ENCODE peak calls at places on chromosomes 1 and 21, in four cellular contexts. One of them, this sample, is unnamed. For H3K4me1, the result is how much of the 10 kb centered on the place peaks cover.

GRCh38 chr1:1283821-1284220 is 3.6 kb downstream of the SCNN1D start:
- DNase-seq in CD4-positive, CD25-positive, alpha-beta regulatory T cell: no peak
- DNase-seq in ovary: no peak
- DNase-seq in body of pancreas: no peak
- DNase-seq in this sample: peak

GRCh38 chr1:157961805-157962762 is 31.4 kb upstream of the KIRREL1 start:
- DNase-seq in ovary: no peak
- DNase-seq in CD4-positive, CD25-positive, alpha-beta regulatory T cell: no peak
- DNase-seq in body of pancreas: peak
- DNase-seq in this sample: peak

GRCh38 chr1:192703283-192704206 is 67.6 kb downstream of the RGS13 start:
- DNase-seq in body of pancreas: no peak
- DNase-seq in CD4-positive, CD25-positive, alpha-beta regulatory T cell: peak
- DNase-seq in ovary: no peak
- DNase-seq in this sample: no peak

GRCh38 chr1:183470147-183470960 is 1.9 kb upstream of the SMG7 start:
- DNase-seq in CD4-positive, CD25-positive, alpha-beta regulatory T cell: peak
- DNase-seq in body of pancreas: peak
- DNase-seq in ovary: peak
- DNase-seq in this sample: peak

GRCh38 chr1:76950306-76950705 is 83.0 kb downstream of the ST6GALNAC5 start:
- DNase-seq in ovary: no peak
- DNase-seq in body of pancreas: no peak
- DNase-seq in CD4-positive, CD25-positive, alpha-beta regulatory T cell: no peak
- DNase-seq in this sample: no peak

GRCh38 chr1:72530646-72531045 is 248.3 kb upstream of the NEGR1 start:
- DNase-seq in CD4-positive, CD25-positive, alpha-beta regulatory T cell: no peak
- DNase-seq in ovary: no peak
- DNase-seq in body of pancreas: no peak
- DNase-seq in this sample: no peak

GRCh38 chr1:39522661-39523567 is 31.5 kb downstream of the BMP8A start:
- DNase-seq in CD4-positive, CD25-positive, alpha-beta regulatory T cell: no peak
- DNase-seq in body of pancreas: no peak
- DNase-seq in ovary: no peak
- DNase-seq in this sample: no peak

GRCh38 chr1:30816211-30817082 is 58.9 kb upstream of the LAPTM5 start:
- DNase-seq in ovary: peak
- DNase-seq in CD4-positive, CD25-positive, alpha-beta regulatory T cell: no peak
- DNase-seq in body of pancreas: peak
- DNase-seq in this sample: peak

GRCh38 chr1:209443975-209444651 is 139.4 kb upstream of the CAMK1G start:
- DNase-seq in CD4-positive, CD25-positive, alpha-beta regulatory T cell: no peak
- DNase-seq in ovary: no peak
- DNase-seq in body of pancreas: no peak
- DNase-seq in this sample: no peak

GRCh38 chr1:182637769-182638168 is 33.6 kb upstream of the RGS16 start:
- DNase-seq in ovary: no peak
- DNase-seq in body of pancreas: no peak
- DNase-seq in CD4-positive, CD25-positive, alpha-beta regulatory T cell: no peak
- DNase-seq in this sample: no peak

GRCh38 chr1:183106746-183107145 is 79.3 kb upstream of the LAMC2 start:
- DNase-seq in ovary: no peak
- DNase-seq in CD4-positive, CD25-positive, alpha-beta regulatory T cell: no peak
- DNase-seq in body of pancreas: no peak
- DNase-seq in this sample: no peak

GRCh38 chr1:153357076-153357852 is 390 bp upstream of the S100A9 start:
- DNase-seq in CD4-positive, CD25-positive, alpha-beta regulatory T cell: no peak
- DNase-seq in body of pancreas: peak
- DNase-seq in ovary: no peak
- DNase-seq in this sample: no peak

GRCh38 chr21:41210405-41211040 is 42.6 kb downstream of the BACE2 start:
- DNase-seq in body of pancreas: no peak
- DNase-seq in CD4-positive, CD25-positive, alpha-beta regulatory T cell: no peak
- DNase-seq in ovary: no peak
- DNase-seq in this sample: no peak

GRCh38 chr1:69191280-69191679 is 376.4 kb upstream of the LRRC7 start:
- DNase-seq in body of pancreas: no peak
- DNase-seq in ovary: no peak
- DNase-seq in CD4-positive, CD25-positive, alpha-beta regulatory T cell: no peak
- DNase-seq in this sample: no peak

GRCh38 chr1:91889717-91890459 is 3.9 kb upstream of the TGFBR3 start:
- DNase-seq in CD4-positive, CD25-positive, alpha-beta regulatory T cell: peak
- DNase-seq in ovary: no peak
- DNase-seq in body of pancreas: peak
- DNase-seq in this sample: no peak

GRCh38 chr1:68229927-68230812 is 2.2 kb downstream of the WLS start:
- DNase-seq in body of pancreas: no peak
- DNase-seq in CD4-positive, CD25-positive, alpha-beta regulatory T cell: no peak
- DNase-seq in ovary: peak
- DNase-seq in this sample: peak

GRCh38 chr1:78703806-78704205 is 54.2 kb downstream of the IFI44 start:
- DNase-seq in CD4-positive, CD25-positive, alpha-beta regulatory T cell: no peak
- DNase-seq in body of pancreas: no peak
- DNase-seq in ovary: no peak
- DNase-seq in this sample: no peak

GRCh38 chr1:181791721-181792120 is 269.8 kb downstream of the ZNF648 start:
- DNase-seq in ovary: no peak
- DNase-seq in body of pancreas: no peak
- DNase-seq in CD4-positive, CD25-positive, alpha-beta regulatory T cell: no peak
- DNase-seq in this sample: no peak

GRCh38 chr1:67850611-67851075 is 17.4 kb upstream of the GNG12 start:
- DNase-seq in body of pancreas: peak
- DNase-seq in ovary: peak
- DNase-seq in CD4-positive, CD25-positive, alpha-beta regulatory T cell: no peak
- DNase-seq in this sample: peak

GRCh38 chr1:98322966-98323365 is 338.6 kb upstream of the SNX7 start:
- DNase-seq in body of pancreas: no peak
- DNase-seq in ovary: no peak
- DNase-seq in CD4-positive, CD25-positive, alpha-beta regulatory T cell: no peak
- DNase-seq in this sample: no peak

GRCh38 chr21:42207426-42207825 is 11.5 kb upstream of the ABCG1 start:
- DNase-seq in ovary: no peak
- DNase-seq in CD4-positive, CD25-positive, alpha-beta regulatory T cell: no peak
- DNase-seq in body of pancreas: no peak
- DNase-seq in this sample: no peak

GRCh38 chr1:165914136-165914798 is 86.9 kb downstream of the UCK2 start:
- DNase-seq in CD4-positive, CD25-positive, alpha-beta regulatory T cell: peak
- DNase-seq in ovary: peak
- DNase-seq in body of pancreas: peak
- DNase-seq in this sample: peak

GRCh38 chr1:13749543-13750307 is 49.7 kb downstream of the PRDM2 start:
- DNase-seq in body of pancreas: peak
- DNase-seq in CD4-positive, CD25-positive, alpha-beta regulatory T cell: peak
- DNase-seq in ovary: peak
- DNase-seq in this sample: peak

GRCh38 chr1:12630946-12631540 is 12.8 kb upstream of the AADACL4 start:
- DNase-seq in CD4-positive, CD25-positive, alpha-beta regulatory T cell: no peak
- DNase-seq in body of pancreas: peak
- DNase-seq in ovary: no peak
- DNase-seq in this sample: no peak

GRCh38 chr1:208604295-208604694 is 360.1 kb upstream of the PLXNA2 start:
- DNase-seq in ovary: no peak
- DNase-seq in CD4-positive, CD25-positive, alpha-beta regulatory T cell: peak
- DNase-seq in body of pancreas: no peak
- DNase-seq in this sample: peak

GRCh38 chr1:110584045-110584444 is 22.1 kb downstream of the KCNA2 start:
- DNase-seq in CD4-positive, CD25-positive, alpha-beta regulatory T cell: no peak
- DNase-seq in ovary: no peak
- DNase-seq in body of pancreas: no peak
- DNase-seq in this sample: no peak

GRCh38 chr21:38965910-38966504 is 160.3 kb downstream of the ETS2 start:
- DNase-seq in CD4-positive, CD25-positive, alpha-beta regulatory T cell: no peak
- DNase-seq in ovary: peak
- DNase-seq in body of pancreas: peak
- DNase-seq in this sample: no peak

GRCh38 chr1:223533708-223534107 is 131.8 kb downstream of the CAPN8 start:
- DNase-seq in CD4-positive, CD25-positive, alpha-beta regulatory T cell: no peak
- DNase-seq in body of pancreas: no peak
- DNase-seq in ovary: no peak
- DNase-seq in this sample: no peak

GRCh38 chr21:16913010-16913409 is 599.8 kb upstream of the CXADR start:
- DNase-seq in ovary: no peak
- DNase-seq in body of pancreas: no peak
- DNase-seq in CD4-positive, CD25-positive, alpha-beta regulatory T cell: no peak
- DNase-seq in this sample: no peak

GRCh38 chr1:213374369-213374768 is 323.3 kb downstream of the RPS6KC1 start:
- DNase-seq in CD4-positive, CD25-positive, alpha-beta regulatory T cell: peak
- DNase-seq in ovary: no peak
- DNase-seq in body of pancreas: peak
- DNase-seq in this sample: peak

GRCh38 chr1:116139592-116140134 is 28.5 kb downstream of the MAB21L3 start:
- DNase-seq in body of pancreas: no peak
- DNase-seq in ovary: no peak
- DNase-seq in CD4-positive, CD25-positive, alpha-beta regulatory T cell: no peak
- DNase-seq in this sample: no peak

GRCh38 chr1:44168520-44169098 is 27.2 kb upstream of the KLF18 start:
- DNase-seq in CD4-positive, CD25-positive, alpha-beta regulatory T cell: peak
- DNase-seq in ovary: no peak
- DNase-seq in body of pancreas: no peak
- DNase-seq in this sample: no peak

GRCh38 chr1:81654147-81654546 is 146.6 kb upstream of the ADGRL2 start:
- DNase-seq in ovary: no peak
- DNase-seq in CD4-positive, CD25-positive, alpha-beta regulatory T cell: no peak
- DNase-seq in body of pancreas: no peak
- DNase-seq in this sample: no peak

GRCh38 chr21:37530901-37531351 is 164.4 kb downstream of the DYRK1A start:
- DNase-seq in ovary: no peak
- DNase-seq in body of pancreas: no peak
- DNase-seq in CD4-positive, CD25-positive, alpha-beta regulatory T cell: no peak
- DNase-seq in this sample: no peak

DNA sequence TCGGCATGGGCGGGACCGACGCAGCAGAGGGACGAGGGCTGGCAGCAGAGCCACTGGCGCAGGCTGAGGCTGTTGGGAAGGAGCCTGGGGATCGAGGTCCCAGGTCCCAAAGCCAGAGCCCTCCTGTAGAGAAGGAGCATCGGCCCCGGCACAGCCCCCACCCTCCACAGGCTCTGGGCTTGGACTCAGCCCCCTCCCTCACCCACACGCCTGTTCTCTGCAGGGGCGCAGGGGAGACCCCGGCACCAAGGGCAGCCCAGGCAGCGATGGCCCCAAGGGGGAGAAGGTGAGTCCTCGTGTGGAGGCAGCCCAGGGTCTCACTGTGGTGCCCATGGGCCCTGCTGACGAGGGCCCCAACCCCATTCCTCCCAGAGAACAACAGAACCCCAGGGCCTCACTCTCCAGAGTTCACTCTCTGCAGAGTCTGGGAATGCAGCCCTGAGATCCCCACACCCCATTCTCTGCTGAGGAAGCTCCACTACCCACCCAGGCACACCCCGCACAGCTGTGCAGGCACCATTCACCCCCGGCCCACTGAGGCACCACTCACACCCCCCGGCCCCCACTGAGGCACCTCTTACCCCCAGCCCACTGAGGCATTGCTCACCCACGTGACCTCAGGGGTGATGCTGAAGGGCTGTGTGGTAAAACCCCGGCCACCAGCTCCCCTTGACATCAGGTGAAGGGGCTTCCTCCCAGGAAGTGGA is 21.8 kb downstream of the COL6A2 start:
- DNase-seq in body of pancreas: no peak
- DNase-seq in CD4-positive, CD25-positive, alpha-beta regulatory T cell: no peak
- DNase-seq in ovary: peak
- DNase-seq in this sample: no peak
- H3K4me1 ChIP-seq in body of pancreas: under half
- H3K4me1 ChIP-seq in CD4-positive, CD25-positive, alpha-beta regulatory T cell: under half
- H3K4me1 ChIP-seq in ovary: under half
- H3K4me1 ChIP-seq in this sample: under half

GRCh38 chr1:100383743-100384405 is 31.6 kb downstream of the CDC14A start:
- DNase-seq in ovary: no peak
- DNase-seq in CD4-positive, CD25-positive, alpha-beta regulatory T cell: no peak
- DNase-seq in body of pancreas: no peak
- DNase-seq in this sample: no peak

GRCh38 chr1:100391675-100392074 is 39.4 kb downstream of the CDC14A start:
- DNase-seq in body of pancreas: no peak
- DNase-seq in ovary: no peak
- DNase-seq in CD4-positive, CD25-positive, alpha-beta regulatory T cell: no peak
- DNase-seq in this sample: no peak

GRCh38 chr1:100387644-100388350 is 35.5 kb downstream of the CDC14A start:
- DNase-seq in body of pancreas: no peak
- DNase-seq in ovary: no peak
- DNase-seq in CD4-positive, CD25-positive, alpha-beta regulatory T cell: no peak
- DNase-seq in this sample: no peak

GRCh38 chr1:100390507-100390906 is 38.2 kb downstream of the CDC14A start:
- DNase-seq in body of pancreas: no peak
- DNase-seq in CD4-positive, CD25-positive, alpha-beta regulatory T cell: no peak
- DNase-seq in ovary: no peak
- DNase-seq in this sample: no peak

DNA sequence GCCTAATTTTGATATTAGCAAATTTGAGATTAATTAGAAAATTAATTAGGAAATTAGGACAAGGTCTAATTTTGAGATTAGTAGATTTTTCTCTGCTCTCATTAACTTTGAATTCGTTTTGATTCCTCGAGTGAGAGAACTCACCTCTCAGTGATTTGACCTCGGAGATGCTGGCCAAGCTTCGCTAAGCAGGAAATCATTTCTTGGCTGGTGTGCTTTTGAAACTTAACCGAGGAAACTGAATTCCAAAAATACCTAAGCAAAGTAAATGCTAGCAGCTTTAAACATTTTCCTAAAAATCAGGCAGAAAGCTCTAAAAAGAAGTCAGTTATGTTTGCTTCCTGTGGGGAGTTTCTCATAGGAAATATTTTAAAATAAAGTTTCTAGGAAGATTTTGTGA is 34.9 kb downstream of the CDC14A start:
- DNase-seq in CD4-positive, CD25-positive, alpha-beta regulatory T cell: no peak
- DNase-seq in ovary: no peak
- DNase-seq in body of pancreas: no peak
- DNase-seq in this sample: no peak
- H3K4me1 ChIP-seq in CD4-positive, CD25-positive, alpha-beta regulatory T cell: half or more
- H3K4me1 ChIP-seq in ovary: under half
- H3K4me1 ChIP-seq in body of pancreas: under half
- H3K4me1 ChIP-seq in this sample: under half

DNA sequence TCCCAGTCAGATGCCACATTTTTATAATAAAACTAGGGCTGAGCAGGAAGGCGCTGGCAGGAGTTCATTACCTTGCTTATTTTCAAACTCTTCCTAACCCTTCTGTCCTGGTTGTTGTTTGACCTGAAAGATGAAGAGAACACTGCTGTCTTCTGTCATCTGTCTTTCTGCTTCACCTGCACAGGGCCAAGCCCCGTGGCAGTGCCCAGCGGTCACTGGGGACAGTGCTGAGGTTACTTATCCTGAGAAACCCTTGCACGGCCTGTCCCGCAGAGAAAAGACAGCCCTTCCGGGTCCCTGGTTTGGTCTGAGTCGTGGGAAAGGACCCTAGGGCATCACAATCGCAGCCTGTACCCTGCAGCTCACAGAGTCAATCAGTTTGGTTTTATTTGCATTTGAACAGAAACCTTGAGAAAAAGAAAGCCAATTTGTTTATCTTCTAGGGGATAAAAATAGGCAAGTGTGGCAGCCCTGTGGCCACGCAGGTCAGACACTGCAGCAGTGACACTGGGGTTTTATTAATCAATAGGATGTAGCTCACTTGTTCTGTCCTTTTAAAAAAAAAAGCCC is 119.8 kb downstream of the PEX14 start:
- DNase-seq in ovary: no peak
- DNase-seq in CD4-positive, CD25-positive, alpha-beta regulatory T cell: no peak
- DNase-seq in body of pancreas: no peak
- DNase-seq in this sample: no peak
- H3K4me1 ChIP-seq in ovary: under half
- H3K4me1 ChIP-seq in CD4-positive, CD25-positive, alpha-beta regulatory T cell: under half
- H3K4me1 ChIP-seq in body of pancreas: under half
- H3K4me1 ChIP-seq in this sample: under half

GRCh38 chr1:84687703-84688460 is 2.4 kb downstream of the SSX2IP start:
- DNase-seq in ovary: no peak
- DNase-seq in body of pancreas: no peak
- DNase-seq in CD4-positive, CD25-positive, alpha-beta regulatory T cell: no peak
- DNase-seq in this sample: no peak
- H3K4me1 ChIP-seq in ovary: under half
- H3K4me1 ChIP-seq in body of pancreas: under half
- H3K4me1 ChIP-seq in CD4-positive, CD25-positive, alpha-beta regulatory T cell: under half
- H3K4me1 ChIP-seq in this sample: under half

This sample was measured in A673.